ENCODE peak calls at places on chromosomes 2 and 18, in four cellular contexts. One of them, this sample, is unnamed.

GRCh38 chr2:25698752-25699151 is 25.4 kb upstream of the DTNB start:
- DNase-seq in GM12878: no peak
- DNase-seq in A549: no peak
- DNase-seq in HepG2: no peak
- DNase-seq in this sample: no peak

GRCh38 chr18:79026491-79026890 is 42.7 kb upstream of the ATP9B start:
- DNase-seq in GM12878: no peak
- DNase-seq in A549: no peak
- DNase-seq in HepG2: no peak
- DNase-seq in this sample: no peak

GRCh38 chr18:14093526-14093925 is 38.7 kb downstream of the ZNF519 start:
- DNase-seq in GM12878: no peak
- DNase-seq in A549: no peak
- DNase-seq in HepG2: no peak
- DNase-seq in this sample: no peak

GRCh38 chr2:172664766-172665165 is 70.9 kb upstream of the RAPGEF4 start:
- DNase-seq in GM12878: no peak
- DNase-seq in A549: no peak
- DNase-seq in HepG2: no peak
- DNase-seq in this sample: no peak

GRCh38 chr2:65566617-65567016 is 134.2 kb upstream of the SPRED2 start:
- DNase-seq in GM12878: no peak
- DNase-seq in A549: no peak
- DNase-seq in HepG2: no peak
- DNase-seq in this sample: no peak

GRCh38 chr2:216519154-216519762 is 20.6 kb downstream of the RPL37A start:
- DNase-seq in GM12878: no peak
- DNase-seq in A549: peak
- DNase-seq in HepG2: peak
- DNase-seq in this sample: peak

GRCh38 chr2:184305105-184305504 is 293.2 kb upstream of the ZNF804A start:
- DNase-seq in GM12878: no peak
- DNase-seq in A549: no peak
- DNase-seq in HepG2: no peak
- DNase-seq in this sample: no peak

GRCh38 chr2:27262379-27263286 is at the start of gene SLC30A3:
- DNase-seq in GM12878: no peak
- DNase-seq in A549: peak
- DNase-seq in HepG2: no peak
- DNase-seq in this sample: no peak

GRCh38 chr2:38308821-38309220 is 68.3 kb downstream of the ATL2 start:
- DNase-seq in GM12878: no peak
- DNase-seq in A549: no peak
- DNase-seq in HepG2: no peak
- DNase-seq in this sample: no peak

GRCh38 chr2:28428486-28428885 is 35.8 kb downstream of the FOSL2 start:
- DNase-seq in GM12878: no peak
- DNase-seq in A549: no peak
- DNase-seq in HepG2: no peak
- DNase-seq in this sample: no peak

GRCh38 chr2:140600116-140600515 is 1530.7 kb downstream of the LRP1B start:
- DNase-seq in GM12878: no peak
- DNase-seq in A549: no peak
- DNase-seq in HepG2: no peak
- DNase-seq in this sample: peak

GRCh38 chr2:14941151-14941631 is 308.7 kb downstream of the LRATD1 start:
- DNase-seq in GM12878: no peak
- DNase-seq in A549: no peak
- DNase-seq in HepG2: no peak
- DNase-seq in this sample: no peak

GRCh38 chr2:156947261-156947660 is 310.2 kb upstream of the GALNT5 start:
- DNase-seq in GM12878: no peak
- DNase-seq in A549: no peak
- DNase-seq in HepG2: no peak
- DNase-seq in this sample: no peak

GRCh38 chr2:234404957-234405356 is 91.9 kb downstream of the ARL4C start:
- DNase-seq in GM12878: no peak
- DNase-seq in A549: no peak
- DNase-seq in HepG2: no peak
- DNase-seq in this sample: no peak

GRCh38 chr18:42534313-42534712 is 579.3 kb downstream of the PIK3C3 start:
- DNase-seq in GM12878: no peak
- DNase-seq in A549: no peak
- DNase-seq in HepG2: no peak
- DNase-seq in this sample: no peak

GRCh38 chr2:10912076-10912731 is 470 bp downstream of the KCNF1 start:
- DNase-seq in GM12878: no peak
- DNase-seq in A549: no peak
- DNase-seq in HepG2: no peak
- DNase-seq in this sample: no peak

GRCh38 chr2:189115126-189115525 is 64.4 kb downstream of the COL5A2 start:
- DNase-seq in GM12878: no peak
- DNase-seq in A549: no peak
- DNase-seq in HepG2: no peak
- DNase-seq in this sample: no peak
- TF ChIP-seq MYC in GM12878: no peak
- TF ChIP-seq MYC in A549: no peak
- TF ChIP-seq MYC in HepG2: no peak
- TF ChIP-seq MYC in this sample: no peak

GRCh38 chr2:73892631-73893329 is at the start of gene ACTG2:
- DNase-seq in GM12878: no peak
- DNase-seq in A549: no peak
- DNase-seq in HepG2: no peak
- DNase-seq in this sample: no peak
- TF ChIP-seq POLR2A in GM12878: no peak
- TF ChIP-seq POLR2A in A549: no peak
- TF ChIP-seq POLR2A in HepG2: no peak
- TF ChIP-seq POLR2A in this sample: no peak

GRCh38 chr2:191758420-191759199 is 80.7 kb downstream of the NABP1 start:
- DNase-seq in GM12878: peak
- DNase-seq in A549: peak
- DNase-seq in HepG2: peak
- DNase-seq in this sample: peak
- TF ChIP-seq MYC in GM12878: no peak
- TF ChIP-seq MYC in A549: no peak
- TF ChIP-seq MYC in HepG2: no peak
- TF ChIP-seq MYC in this sample: no peak

DNA sequence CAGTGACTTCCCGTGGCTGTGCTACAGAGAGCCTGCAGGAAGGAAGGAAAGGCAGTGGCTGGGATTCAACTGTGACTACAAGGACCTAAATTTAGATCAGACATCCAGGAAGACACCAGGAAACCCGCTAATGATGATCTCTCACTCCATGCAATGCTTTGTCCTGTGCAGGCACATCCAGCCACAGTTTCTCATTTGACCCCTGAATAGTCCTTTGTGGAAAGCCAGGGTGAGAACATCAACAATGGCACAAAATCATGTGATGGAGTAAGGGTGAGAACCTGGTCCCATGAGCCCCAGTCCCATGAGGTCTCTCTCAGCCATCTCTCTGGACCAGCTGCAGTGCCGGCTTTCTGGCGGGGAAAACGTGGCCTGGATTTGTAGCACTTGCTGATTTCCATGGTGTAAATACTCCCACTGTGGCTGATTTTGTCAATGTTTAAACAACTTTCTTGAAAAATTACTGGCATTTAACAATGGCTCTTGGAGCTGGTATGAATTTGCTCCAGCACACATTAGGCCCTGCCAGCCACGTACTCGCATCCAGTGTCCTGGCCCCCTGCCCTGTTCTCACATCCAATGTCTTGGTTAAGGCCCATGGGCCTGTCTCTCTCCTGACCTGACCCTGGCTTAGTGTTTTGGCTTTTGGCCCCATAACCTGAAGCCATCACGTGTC is 159.0 kb upstream of the HAAO start:
- DNase-seq in GM12878: no peak
- DNase-seq in A549: no peak
- DNase-seq in HepG2: no peak
- DNase-seq in this sample: no peak
- TF ChIP-seq POLR2A in GM12878: no peak
- TF ChIP-seq POLR2A in A549: no peak
- TF ChIP-seq POLR2A in HepG2: no peak
- TF ChIP-seq POLR2A in this sample: no peak

GRCh38 chr2:85434677-85435076 is 16.2 kb downstream of the SH2D6 start:
- DNase-seq in GM12878: no peak
- DNase-seq in A549: no peak
- DNase-seq in HepG2: no peak
- DNase-seq in this sample: no peak

GRCh38 chr2:85435220-85435958 is 16.9 kb downstream of the SH2D6 start:
- DNase-seq in GM12878: no peak
- DNase-seq in A549: no peak
- DNase-seq in HepG2: no peak
- DNase-seq in this sample: no peak

GRCh38 chr2:85430780-85431601 is 12.5 kb downstream of the SH2D6 start:
- DNase-seq in GM12878: no peak
- DNase-seq in A549: no peak
- DNase-seq in HepG2: no peak
- DNase-seq in this sample: no peak

GRCh38 chr2:85431787-85432186 is 13.3 kb downstream of the SH2D6 start:
- DNase-seq in GM12878: no peak
- DNase-seq in A549: no peak
- DNase-seq in HepG2: no peak
- DNase-seq in this sample: no peak

GRCh38 chr2:85433511-85434089 is 15.1 kb downstream of the SH2D6 start:
- DNase-seq in GM12878: no peak
- DNase-seq in A549: no peak
- DNase-seq in HepG2: no peak
- DNase-seq in this sample: no peak
- TF ChIP-seq MYC in GM12878: no peak
- TF ChIP-seq MYC in A549: no peak
- TF ChIP-seq MYC in HepG2: no peak
- TF ChIP-seq MYC in this sample: no peak

DNA sequence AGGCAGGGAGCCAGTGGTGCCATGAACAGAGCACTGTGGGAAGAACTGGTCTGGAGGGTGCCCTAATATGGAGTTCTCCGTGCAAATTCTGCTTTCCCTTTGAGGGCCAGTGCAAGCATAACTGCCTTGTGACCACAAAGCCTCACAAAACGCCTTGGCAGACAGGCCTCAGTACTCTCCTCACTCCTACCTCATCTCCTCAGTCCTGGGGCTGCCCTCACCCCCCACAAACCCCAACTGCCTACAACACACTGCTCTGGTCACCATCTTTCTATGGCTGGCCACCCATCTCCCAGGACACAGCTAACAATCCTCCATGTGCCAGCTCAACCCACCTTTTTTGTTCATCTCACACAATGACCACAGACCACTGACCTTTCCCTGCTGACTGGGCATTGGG is 8.9 kb downstream of the COX5B start:
- DNase-seq in GM12878: no peak
- DNase-seq in A549: no peak
- DNase-seq in HepG2: no peak
- DNase-seq in this sample: no peak
- TF ChIP-seq POLR2A in GM12878: no peak
- TF ChIP-seq POLR2A in A549: no peak
- TF ChIP-seq POLR2A in HepG2: no peak
- TF ChIP-seq POLR2A in this sample: no peak

DNA sequence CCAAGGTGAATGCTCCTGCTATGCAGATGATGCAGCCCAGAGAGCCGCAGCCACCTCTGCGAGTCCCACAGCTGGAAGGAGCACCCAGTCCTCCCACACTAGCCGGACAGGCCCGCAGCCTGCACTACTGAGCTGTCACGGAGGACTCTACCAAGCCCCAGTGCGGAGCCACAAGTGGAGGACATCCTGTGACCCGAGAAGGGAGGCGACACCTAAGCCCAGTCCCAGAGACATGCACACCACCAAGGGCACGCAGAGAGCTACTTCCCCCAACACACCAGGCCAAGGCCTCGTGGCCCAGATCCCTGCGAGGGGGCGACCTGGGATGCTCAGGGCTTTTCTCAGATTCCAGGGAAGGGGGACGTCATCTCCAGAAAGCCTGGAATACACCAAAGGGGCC is 12.9 kb downstream of the HS1BP3 start:
- DNase-seq in GM12878: no peak
- DNase-seq in A549: no peak
- DNase-seq in HepG2: no peak
- DNase-seq in this sample: no peak
- TF ChIP-seq MYC in GM12878: no peak
- TF ChIP-seq MYC in A549: no peak
- TF ChIP-seq MYC in HepG2: no peak
- TF ChIP-seq MYC in this sample: no peak

GRCh38 chr2:218831378-218831990 is at the start of gene PRKAG3:
- DNase-seq in GM12878: no peak
- DNase-seq in A549: no peak
- DNase-seq in HepG2: no peak
- DNase-seq in this sample: no peak
- TF ChIP-seq POLR2A in GM12878: no peak
- TF ChIP-seq POLR2A in A549: no peak
- TF ChIP-seq POLR2A in HepG2: no peak
- TF ChIP-seq POLR2A in this sample: no peak